ENCODE peak calls at places on chromosomes 3 and 15, in nine cellular contexts. W is MM.1S, U is ovary, A is GM23338, M is cardiac muscle cell, T is upper lobe of right lung, P is breast epithelium, I is hepatocyte, G is uterus. E is an unnamed sample. For H3K27me3 and H3K4me1, the result is how much of the 10 kb centered on the place peaks cover.

GRCh38 chr15:83585770-83586169 is 68.2 kb upstream of the ADAMTSL3 start:
- DNase-seq in T (no peak), W (no peak), A (no peak), G (no peak), M (no peak), P (no peak), I (no peak), U (no peak), E (no peak)

GRCh38 chr3:176848431-176849214 is 348.7 kb downstream of the TBL1XR1 start:
- DNase-seq in M (no peak), P (no peak), U (no peak), T (no peak), I (no peak), W (no peak), A (no peak), G (no peak), E (no peak)

GRCh38 chr15:71595846-71596553 is 214.4 kb upstream of the NR2E3 start:
- DNase-seq in U (no peak), G (no peak), W (no peak), T (no peak), M (no peak), A (no peak), P (no peak), I (no peak), E (no peak)

GRCh38 chr15:49810651-49811175 is 189.9 kb downstream of the DTWD1 start:
- DNase-seq in T (no peak), U (no peak), I (no peak), G (no peak), W (no peak), A (no peak), M (no peak), P (no peak), E (no peak)

GRCh38 chr3:12351145-12351544 is 62.3 kb downstream of the PPARG start:
- DNase-seq in A (no peak), P (no peak), M (no peak), U (no peak), G (no peak), W (no peak), I (no peak), T (no peak), E (peak)

GRCh38 chr3:102224171-102224570 is 210.6 kb upstream of the ZPLD1 start:
- DNase-seq in P (no peak), A (no peak), M (no peak), W (peak), I (peak), G (peak), T (no peak), U (no peak), E (no peak)

GRCh38 chr3:72953325-72953956 is 43.2 kb upstream of the PPP4R2 start:
- DNase-seq in P (no peak), T (no peak), U (no peak), W (no peak), I (peak), G (peak), M (no peak), A (no peak), E (no peak)

GRCh38 chr15:37995461-37996347 is 61.3 kb downstream of the TMCO5A start:
- DNase-seq in T (no peak), P (no peak), I (peak), A (peak), G (peak), U (no peak), M (peak), W (peak), E (peak)

GRCh38 chr15:68553994-68554715 is 24.6 kb upstream of the CORO2B start:
- DNase-seq in U (peak), M (peak), W (peak), I (peak), G (peak), T (no peak), A (peak), P (no peak), E (peak)

GRCh38 chr15:65330934-65331645 is 26.6 kb downstream of the RNU5B-1 start:
- DNase-seq in P (no peak), W (no peak), A (no peak), G (no peak), I (no peak), M (peak), U (no peak), T (no peak), E (no peak)
- H3K27me3 ChIP-seq in P (under half), W (under half), A (under half), G (under half), I (under half), M (under half), U (under half), T (under half), E (under half)

DNA sequence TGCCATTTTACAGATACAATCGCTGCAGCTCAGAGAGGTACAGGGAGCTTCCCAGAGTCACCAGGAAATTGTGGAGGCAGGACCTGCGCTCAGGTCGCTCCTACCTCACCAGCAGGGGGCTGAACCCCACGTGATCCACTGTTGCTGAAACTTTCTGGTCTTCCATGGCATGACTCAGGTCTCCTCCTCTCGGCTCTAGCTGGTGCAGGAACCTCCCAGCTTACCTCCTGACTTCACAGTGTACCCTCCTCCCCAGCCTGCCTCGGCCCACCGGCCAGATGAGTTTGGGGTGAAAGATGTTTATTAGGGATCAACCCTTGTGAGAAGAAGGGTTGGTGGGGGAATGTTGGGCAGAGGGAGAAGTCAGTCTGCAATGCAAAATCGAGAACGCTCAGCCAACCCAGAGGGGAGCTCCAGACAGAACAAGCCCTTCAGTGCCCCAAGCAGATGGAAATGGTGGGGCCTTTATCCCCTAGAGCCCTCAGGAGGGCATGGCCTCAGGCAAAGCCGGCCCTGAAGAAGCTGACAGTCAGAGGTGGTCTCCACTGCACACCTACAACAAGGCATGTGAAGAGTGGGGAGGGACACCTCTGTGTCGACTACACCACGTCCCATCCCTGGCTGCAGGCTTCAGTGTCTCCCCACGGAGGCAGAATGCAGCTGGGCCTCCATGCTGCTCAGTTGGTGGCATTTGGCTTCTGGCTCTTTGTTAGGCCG is 118.6 kb upstream of the PRR20G start:
- DNase-seq in P (peak), W (peak), G (no peak), A (peak), T (peak), M (no peak), U (peak), I (peak), E (no peak)
- TF ChIP-seq CTCF in P (no peak), W (peak), G (no peak), A (peak), T (no peak), M (peak), U (no peak), I (peak), E (no peak)

GRCh38 chr3:184322731-184323487 is 8.5 kb downstream of the EIF4G1 start:
- DNase-seq in A (no peak), P (no peak), I (no peak), G (peak), W (no peak), T (no peak), U (no peak), M (no peak), E (no peak)

GRCh38 chr3:184316792-184317191 is 2.4 kb downstream of the EIF4G1 start:
- DNase-seq in W (no peak), U (no peak), M (no peak), I (no peak), P (no peak), G (no peak), A (no peak), T (no peak), E (no peak)

GRCh38 chr3:184321666-184322065 is 7.3 kb downstream of the EIF4G1 start:
- DNase-seq in M (no peak), P (no peak), A (no peak), T (no peak), U (no peak), G (no peak), I (no peak), W (no peak), E (no peak)

GRCh38 chr3:184317201-184317600 is 2.8 kb downstream of the EIF4G1 start:
- DNase-seq in T (no peak), A (no peak), M (no peak), W (no peak), P (no peak), U (no peak), G (no peak), I (no peak), E (no peak)

DNA sequence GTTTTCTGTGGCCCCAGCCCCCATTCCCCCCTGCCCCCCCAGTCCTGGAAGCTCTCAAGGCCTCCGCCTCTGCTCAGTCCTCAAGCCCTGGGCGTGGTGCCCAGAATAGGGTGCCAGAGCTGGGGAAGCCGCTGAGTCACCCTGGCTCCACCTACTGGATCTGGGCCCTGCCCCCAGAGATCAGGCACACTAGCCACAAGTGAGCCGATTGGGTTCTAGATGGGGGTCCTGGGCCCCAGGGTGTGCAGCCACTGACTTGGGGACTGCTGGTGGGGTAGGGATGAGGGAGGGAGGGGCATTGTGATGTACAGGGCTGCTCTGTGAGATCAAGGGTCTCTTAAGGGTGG is 5.7 kb downstream of the EIF4G1 start:
- DNase-seq in A (peak), G (peak), P (peak), I (peak), U (peak), W (no peak), T (peak), M (no peak), E (peak)
- H3K4me1 ChIP-seq in A (under half), G (under half), P (under half), I (under half), U (under half), W (under half), T (half or more), M (under half), E (half or more)

GRCh38 chr3:183180765-183181295 is 18.3 kb upstream of the LAMP3 start:
- DNase-seq in P (no peak), G (no peak), T (no peak), W (no peak), U (no peak), I (no peak), A (no peak), M (no peak), E (no peak)

GRCh38 chr3:183182732-183183610 is 20.4 kb upstream of the LAMP3 start:
- DNase-seq in A (no peak), M (no peak), P (no peak), T (no peak), G (no peak), U (no peak), W (no peak), I (no peak), E (no peak)

GRCh38 chr3:183182073-183182472 is 19.5 kb upstream of the LAMP3 start:
- DNase-seq in T (no peak), P (no peak), U (no peak), A (no peak), M (no peak), G (no peak), I (no peak), W (no peak), E (no peak)

GRCh38 chr3:183180105-183180763 is 17.7 kb upstream of the LAMP3 start:
- DNase-seq in G (no peak), W (no peak), A (peak), T (no peak), P (no peak), U (no peak), M (peak), I (no peak), E (no peak)

GRCh38 chr3:183181606-183182005 is 19.1 kb upstream of the LAMP3 start:
- DNase-seq in G (no peak), A (no peak), T (no peak), U (no peak), I (no peak), P (no peak), M (no peak), W (no peak), E (no peak)
- H3K27me3 ChIP-seq in G (under half), A (under half), T (under half), U (under half), I (under half), P (under half), M (under half), W (under half), E (under half)

GRCh38 chr3:194328080-194328571 is 23.0 kb downstream of the CPN2 start:
- DNase-seq in A (no peak), M (no peak), T (no peak), U (no peak), P (no peak), G (no peak), W (no peak), I (no peak), E (no peak)
- TF ChIP-seq CTCF in A (peak), M (no peak), T (no peak), U (no peak), P (no peak), G (no peak), W (no peak), I (no peak), E (no peak)

E was measured in heart left ventricle.